ENCODE peak calls at places on chromosomes 2 and 18, in nine cellular contexts. W, T, D, J, L, U, N, B and F are unnamed samples.

GRCh38 chr18:37019157-37019571 is 190.2 kb downstream of the KIAA1328 start:
- DNase-seq in D (peak), N (no peak), J (peak), U (no peak), L (no peak), W (no peak), B (peak), T (peak), F (no peak)

GRCh38 chr2:9648821-9649220 is 18.0 kb upstream of the YWHAQ start:
- DNase-seq in N (no peak), J (no peak), B (peak), T (no peak), U (no peak), L (no peak), D (no peak), W (no peak), F (no peak)

GRCh38 chr2:159381574-159381973 is 95.1 kb upstream of the WDSUB1 start:
- DNase-seq in L (no peak), U (no peak), W (peak), D (no peak), B (no peak), J (no peak), N (no peak), T (no peak), F (no peak)

GRCh38 chr2:107932986-107933385 is 53.3 kb upstream of the SLC5A7 start:
- DNase-seq in N (no peak), J (no peak), D (peak), L (no peak), B (peak), W (no peak), T (peak), U (no peak), F (no peak)

GRCh38 chr2:121196132-121196848 is 88.7 kb downstream of the TFCP2L1 start:
- DNase-seq in W (no peak), J (no peak), D (no peak), B (peak), U (no peak), N (no peak), L (no peak), T (no peak), F (no peak)

GRCh38 chr2:37365669-37366068 is 21.2 kb downstream of the QPCT start:
- DNase-seq in U (no peak), T (no peak), N (no peak), L (no peak), J (no peak), W (peak), B (no peak), D (no peak), F (no peak)

GRCh38 chr2:7672027-7672684 is 754.9 kb downstream of the RNF144A start:
- DNase-seq in L (no peak), J (peak), W (peak), T (peak), B (peak), N (no peak), U (peak), D (peak), F (no peak)

GRCh38 chr18:74173434-74173750 is 25.1 kb downstream of the TIMM21 start:
- DNase-seq in T (no peak), L (no peak), U (no peak), D (no peak), N (no peak), J (no peak), W (no peak), B (no peak), F (no peak)

GRCh38 chr2:20050712-20051517 is 513 bp downstream of the LAPTM4A start:
- DNase-seq in D (peak), N (no peak), J (no peak), T (peak), W (peak), U (peak), L (no peak), B (peak), F (peak)

GRCh38 chr2:156456616-156457015 is 20.4 kb downstream of the GPD2 start:
- DNase-seq in B (no peak), J (no peak), T (no peak), U (no peak), W (peak), N (no peak), D (no peak), L (no peak), F (no peak)

GRCh38 chr2:112646791-112647720 is 1.3 kb downstream of the SLC20A1 start:
- DNase-seq in W (no peak), L (no peak), D (peak), B (peak), T (no peak), J (no peak), U (no peak), N (no peak), F (no peak)

GRCh38 chr18:26458526-26459232 is 89.7 kb downstream of the KCTD1 start:
- DNase-seq in N (peak), T (peak), B (no peak), L (no peak), U (no peak), W (peak), D (peak), J (no peak), F (no peak)